ENCODE peak calls at places on chromosomes 7 and 10, in eight cellular contexts. Z is astrocyte; Y is neuronal stem cell; C is endodermal cell; R is fibroblast of lung; M is mesendoderm; O is CD4-positive, CD25-positive, alpha-beta regulatory T cell; W is hepatocyte. D is an unnamed sample. For H3K36me3 and H3K4me1, the result is how much of the 10 kb centered on the place peaks cover.

GRCh38 chr10:131946880-131947279 is 34.8 kb downstream of the BNIP3 start:
- DNase-seq in Z (peak), Y (no peak), C (peak), R (no peak), M (no peak), O (no peak), W (no peak), D (no peak)

GRCh38 chr7:47780555-47780954 is 167.7 kb downstream of the PKD1L1 start:
- DNase-seq in Z (no peak), Y (no peak), C (no peak), R (no peak), M (no peak), O (no peak), W (no peak), D (no peak)

GRCh38 chr10:86770412-86770960 is 14.1 kb downstream of the BMPR1A start:
- DNase-seq in Z (no peak), Y (no peak), C (peak), R (no peak), M (peak), O (peak), W (no peak), D (no peak)

GRCh38 chr7:131689662-131690234 is 133.3 kb upstream of the PODXL start:
- DNase-seq in Z (no peak), Y (no peak), C (no peak), R (no peak), M (no peak), O (no peak), W (no peak), D (no peak)

GRCh38 chr7:123823898-123824753 is 20.8 kb upstream of the HYAL4 start:
- DNase-seq in Z (no peak), Y (no peak), C (no peak), R (no peak), M (no peak), O (peak), W (no peak), D (no peak)

GRCh38 chr7:82050792-82051191 is 280.9 kb upstream of the HGF start:
- DNase-seq in Z (peak), Y (no peak), C (no peak), R (peak), M (no peak), O (no peak), W (peak), D (no peak)

GRCh38 chr10:73874267-73875138 is at the start of gene CAMK2G:
- DNase-seq in Z (peak), Y (peak), C (peak), R (peak), M (peak), O (peak), W (peak), D (peak)

GRCh38 chr10:24793648-24794379 is 70.1 kb upstream of the ARHGAP21 start:
- DNase-seq in Z (peak), Y (no peak), C (no peak), R (peak), M (no peak), O (no peak), W (no peak), D (no peak)

GRCh38 chr7:19560111-19560883 is 148.5 kb downstream of the POLR1F start:
- DNase-seq in Z (peak), Y (no peak), C (no peak), R (peak), M (peak), O (no peak), W (peak), D (no peak)

GRCh38 chr7:96670338-96671289 is 39.0 kb downstream of the SEM1 start:
- DNase-seq in Z (no peak), Y (no peak), C (no peak), R (no peak), M (no peak), O (no peak), W (no peak), D (no peak)

GRCh38 chr7:96667026-96667425 is 42.6 kb downstream of the SEM1 start:
- DNase-seq in Z (peak), Y (no peak), C (no peak), R (no peak), M (no peak), O (no peak), W (no peak), D (no peak)

GRCh38 chr7:96665689-96666088 is 44.0 kb downstream of the SEM1 start:
- DNase-seq in Z (no peak), Y (no peak), C (no peak), R (no peak), M (no peak), O (no peak), W (no peak), D (no peak)

GRCh38 chr7:96671854-96672253 is 37.8 kb downstream of the SEM1 start:
- DNase-seq in Z (no peak), Y (no peak), C (no peak), R (no peak), M (no peak), O (no peak), W (no peak), D (no peak)

DNA sequence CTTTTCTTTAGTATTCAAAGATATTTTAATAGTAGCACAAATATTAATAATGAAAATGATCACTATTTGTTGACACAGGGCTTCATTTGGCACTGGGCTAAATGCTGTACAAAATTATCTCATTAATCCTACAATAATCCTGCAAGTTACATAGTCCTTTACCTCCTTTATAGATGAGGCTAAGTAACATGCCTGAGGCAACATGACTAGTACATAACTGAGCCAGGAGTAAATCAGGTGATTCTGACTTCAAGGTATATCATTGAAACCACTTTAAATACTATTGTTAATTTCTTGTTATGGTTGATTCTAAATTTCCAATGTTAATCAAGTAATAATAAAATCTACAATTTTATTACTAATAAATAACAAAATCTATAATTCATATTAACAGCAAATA is 39.8 kb downstream of the SEM1 start:
- DNase-seq in Z (no peak), Y (no peak), C (no peak), R (no peak), M (no peak), O (no peak), W (no peak), D (no peak)
- H3K36me3 ChIP-seq in Z (under half), Y (under half), C (under half), R (under half), M (under half), O (under half), W (under half), D (under half)

GRCh38 chr10:105149371-105149871 is 508.3 kb downstream of the SORCS3 start:
- DNase-seq in Z (peak), Y (no peak), C (no peak), R (no peak), M (no peak), O (no peak), W (peak), D (no peak)
- H3K27ac ChIP-seq in Z (peak), Y (no peak), C (no peak), R (no peak), M (no peak), O (no peak), W (peak), D (no peak)

GRCh38 chr7:25312968-25313367 is 84.7 kb upstream of the NPVF start:
- DNase-seq in Z (no peak), Y (no peak), C (no peak), R (no peak), M (no peak), O (no peak), W (no peak), D (no peak)

GRCh38 chr7:25316366-25316765 is 88.1 kb upstream of the NPVF start:
- DNase-seq in Z (no peak), Y (no peak), C (no peak), R (no peak), M (no peak), O (no peak), W (no peak), D (no peak)

GRCh38 chr7:25311346-25311745 is 83.1 kb upstream of the NPVF start:
- DNase-seq in Z (no peak), Y (no peak), C (no peak), R (no peak), M (peak), O (no peak), W (no peak), D (no peak)

GRCh38 chr7:25314729-25315267 is 86.5 kb upstream of the NPVF start:
- DNase-seq in Z (no peak), Y (no peak), C (no peak), R (peak), M (no peak), O (no peak), W (peak), D (no peak)

GRCh38 chr7:25314094-25314708 is 85.9 kb upstream of the NPVF start:
- DNase-seq in Z (no peak), Y (no peak), C (no peak), R (no peak), M (no peak), O (no peak), W (peak), D (no peak)
- H3K4me1 ChIP-seq in Z (under half), Y (under half), C (under half), R (under half), M (under half), O (under half), W (under half), D (under half)

GRCh38 chr7:856444-857095 is 19.8 kb upstream of the GET4 start:
- DNase-seq in Z (no peak), Y (no peak), C (no peak), R (no peak), M (no peak), O (no peak), W (no peak), D (no peak)
- H3K36me3 ChIP-seq in Z (under half), Y (half or more), C (half or more), R (half or more), M (under half), O (half or more), W (under half), D (half or more)

GRCh38 chr7:120404042-120404441 is 131.1 kb downstream of the KCND2 start:
- DNase-seq in Z (no peak), Y (no peak), C (no peak), R (peak), M (peak), O (no peak), W (peak), D (no peak)

GRCh38 chr7:120402368-120402767 is 129.4 kb downstream of the KCND2 start:
- DNase-seq in Z (peak), Y (no peak), C (no peak), R (peak), M (no peak), O (no peak), W (no peak), D (no peak)

GRCh38 chr7:120398284-120399000 is 125.5 kb downstream of the KCND2 start:
- DNase-seq in Z (no peak), Y (no peak), C (no peak), R (no peak), M (no peak), O (no peak), W (no peak), D (no peak)

GRCh38 chr7:120402801-120403200 is 129.8 kb downstream of the KCND2 start:
- DNase-seq in Z (peak), Y (no peak), C (no peak), R (peak), M (no peak), O (no peak), W (no peak), D (no peak)

DNA sequence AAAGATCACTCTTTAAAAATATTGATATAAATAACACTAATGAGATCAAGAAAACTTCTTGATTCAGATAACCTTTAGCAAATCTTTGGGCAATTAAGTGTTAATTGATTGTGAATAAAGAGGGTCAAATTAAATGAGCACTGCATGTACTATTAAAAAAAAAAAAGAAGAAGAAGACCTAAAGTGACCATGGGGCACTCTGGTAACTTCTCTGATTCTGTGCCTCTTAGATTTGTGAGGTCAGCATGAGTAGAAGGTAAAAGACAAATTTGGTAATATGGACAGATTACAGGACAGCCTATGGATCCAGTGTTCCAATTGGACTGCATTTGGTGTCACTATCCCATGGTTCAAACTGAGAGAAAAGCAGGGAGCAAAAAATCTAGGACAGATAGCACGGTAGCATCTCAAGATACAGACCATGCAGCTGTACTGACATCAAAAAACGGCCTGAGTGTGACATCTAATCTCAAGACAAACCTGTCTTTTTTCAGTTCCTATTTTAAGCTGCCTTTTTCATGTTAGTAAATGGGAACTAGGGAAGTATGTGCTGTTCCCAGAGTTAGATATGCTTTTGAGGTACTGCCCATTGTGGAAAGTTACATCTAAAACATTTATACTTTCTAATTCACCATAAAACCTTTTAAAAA is 128.0 kb downstream of the KCND2 start:
- DNase-seq in Z (no peak), Y (no peak), C (no peak), R (no peak), M (no peak), O (no peak), W (no peak), D (no peak)
- H3K27ac ChIP-seq in Z (no peak), Y (no peak), C (no peak), R (no peak), M (no peak), O (no peak), W (no peak), D (no peak)

DNA sequence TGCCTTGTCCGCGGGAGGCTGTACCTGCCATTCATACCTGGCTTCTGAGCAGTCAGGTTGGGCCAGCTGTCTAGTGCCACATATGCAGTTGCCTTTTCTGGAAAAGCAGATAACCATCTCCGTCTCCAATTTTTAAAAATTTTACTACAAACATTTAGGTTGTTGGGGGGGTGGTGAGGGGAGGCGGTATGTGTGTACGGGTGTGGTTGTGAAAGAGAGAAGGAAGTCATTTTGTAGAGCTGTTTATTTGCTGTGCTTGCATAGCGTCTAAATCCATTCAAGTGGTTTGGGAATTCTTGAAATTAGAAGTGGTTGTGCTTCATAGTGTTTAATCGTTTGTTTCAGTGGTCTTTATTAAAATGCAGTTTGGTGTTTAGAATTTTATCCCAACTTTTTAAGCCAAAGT is 1.5 kb downstream of the TBC1D12 start:
- DNase-seq in Z (no peak), Y (no peak), C (no peak), R (peak), M (no peak), O (no peak), W (no peak), D (no peak)
- H3K4me1 ChIP-seq in Z (under half), Y (under half), C (under half), R (under half), M (under half), O (under half), W (under half), D (under half)